ENCODE peak calls at places on chromosomes 3 and 15, in six cellular contexts. Z, Y, J, M, V and R are unnamed samples.

GRCh38 chr3:16308727-16309126 is 43.7 kb downstream of the OXNAD1 start:
- DNase-seq in Y (no peak), J (no peak), M (no peak), V (no peak), Z (no peak), R (no peak)

GRCh38 chr3:45604596-45604995 is 10.0 kb downstream of the LIMD1 start:
- DNase-seq in Y (no peak), Z (no peak), J (no peak), V (no peak), M (no peak), R (no peak)

GRCh38 chr3:169430687-169431404 is 232.7 kb downstream of the MECOM start:
- DNase-seq in M (no peak), Z (peak), Y (no peak), V (no peak), J (peak), R (no peak)

GRCh38 chr3:164004205-164004604 is 1074.1 kb downstream of the SI start:
- DNase-seq in Z (no peak), J (no peak), Y (no peak), M (no peak), V (no peak), R (no peak)

GRCh38 chr3:170739410-170739809 is 130.6 kb downstream of the RPL22L1 start:
- DNase-seq in M (no peak), Z (no peak), J (no peak), V (no peak), Y (no peak), R (no peak)

GRCh38 chr3:150868282-150868681 is 37.0 kb downstream of the MINDY4B start:
- DNase-seq in Z (no peak), J (peak), Y (no peak), V (no peak), M (no peak), R (no peak)

GRCh38 chr3:114293846-114294245 is at the start of gene TIGIT:
- DNase-seq in Z (no peak), J (no peak), V (no peak), Y (no peak), M (no peak), R (no peak)

GRCh38 chr3:54859204-54859603 is 68.7 kb downstream of the LRTM1 start:
- DNase-seq in Y (no peak), V (no peak), J (no peak), M (no peak), Z (no peak), R (no peak)

GRCh38 chr3:45997942-45998341 is 2.3 kb upstream of the FYCO1 start:
- DNase-seq in M (no peak), Y (no peak), Z (no peak), V (no peak), J (no peak), R (no peak)

GRCh38 chr3:78476076-78476475 is 1291.7 kb downstream of the ROBO1 start:
- DNase-seq in J (no peak), M (no peak), V (no peak), Z (no peak), Y (no peak), R (no peak)

GRCh38 chr3:4571690-4572334 is 78.7 kb downstream of the ITPR1 start:
- DNase-seq in Y (no peak), J (no peak), V (no peak), M (no peak), Z (peak), R (no peak)
- TF ChIP-seq CTCF in Y (no peak), J (no peak), V (peak), M (no peak), Z (peak), R (no peak)

DNA sequence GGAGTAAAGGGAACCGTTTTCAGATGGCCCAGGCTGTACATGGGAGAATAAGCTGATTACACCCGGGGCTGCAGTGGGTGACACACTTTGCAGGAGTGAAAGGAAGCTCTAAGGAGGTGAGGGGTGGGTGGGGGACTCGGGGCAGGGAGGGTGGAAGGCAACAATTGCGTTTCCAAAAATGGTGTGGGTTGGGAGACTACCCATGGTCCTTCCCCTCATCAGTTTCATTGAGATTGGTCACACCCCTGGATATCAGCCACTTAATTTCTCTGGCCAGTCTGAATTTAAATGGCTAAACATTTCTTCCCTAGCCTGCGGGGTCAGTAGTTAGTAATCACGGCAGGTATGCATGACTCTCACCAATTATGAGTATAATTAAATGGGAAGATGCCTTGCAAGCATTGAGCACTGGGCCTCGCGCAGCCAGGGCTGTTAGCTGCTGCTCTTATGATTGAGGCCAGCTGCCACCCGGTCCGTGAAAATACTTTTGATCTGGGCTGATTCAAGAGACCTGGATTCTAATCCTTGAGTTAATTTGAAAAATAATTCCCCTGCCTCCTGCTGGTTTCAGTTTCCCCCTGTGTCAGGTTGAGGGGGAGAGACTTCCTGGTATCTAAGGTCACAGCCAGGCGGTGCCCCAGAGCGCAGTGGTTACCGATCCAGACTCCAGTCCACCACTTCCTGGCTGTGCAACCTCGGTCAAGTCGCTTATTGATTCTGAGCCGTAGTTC is 23.3 kb downstream of the SLC6A6 start:
- DNase-seq in V (no peak), Z (peak), Y (peak), M (no peak), J (no peak), R (no peak)
- TF ChIP-seq CTCF in V (no peak), Z (peak), Y (no peak), M (no peak), J (no peak), R (no peak)

GRCh38 chr15:75309711-75310110 is 26.2 kb upstream of the COMMD4 start:
- DNase-seq in V (no peak), J (no peak), M (no peak), Z (no peak), Y (no peak), R (no peak)

GRCh38 chr15:75306188-75306587 is 23.6 kb downstream of the GOLGA6D start:
- DNase-seq in Z (no peak), J (no peak), Y (no peak), V (no peak), M (no peak), R (no peak)

GRCh38 chr15:75313116-75313845 is 22.6 kb upstream of the COMMD4 start:
- DNase-seq in Z (no peak), Y (no peak), V (no peak), M (no peak), J (no peak), R (no peak)

GRCh38 chr15:75302318-75302717 is 19.7 kb downstream of the GOLGA6D start:
- DNase-seq in M (no peak), Z (no peak), V (no peak), Y (no peak), J (no peak), R (no peak)

GRCh38 chr15:75307778-75308390 is 25.2 kb downstream of the GOLGA6D start:
- DNase-seq in J (no peak), Y (peak), Z (peak), M (no peak), V (no peak), R (no peak)
- TF ChIP-seq CTCF in J (no peak), Y (peak), Z (peak), M (no peak), V (no peak), R (peak)

DNA sequence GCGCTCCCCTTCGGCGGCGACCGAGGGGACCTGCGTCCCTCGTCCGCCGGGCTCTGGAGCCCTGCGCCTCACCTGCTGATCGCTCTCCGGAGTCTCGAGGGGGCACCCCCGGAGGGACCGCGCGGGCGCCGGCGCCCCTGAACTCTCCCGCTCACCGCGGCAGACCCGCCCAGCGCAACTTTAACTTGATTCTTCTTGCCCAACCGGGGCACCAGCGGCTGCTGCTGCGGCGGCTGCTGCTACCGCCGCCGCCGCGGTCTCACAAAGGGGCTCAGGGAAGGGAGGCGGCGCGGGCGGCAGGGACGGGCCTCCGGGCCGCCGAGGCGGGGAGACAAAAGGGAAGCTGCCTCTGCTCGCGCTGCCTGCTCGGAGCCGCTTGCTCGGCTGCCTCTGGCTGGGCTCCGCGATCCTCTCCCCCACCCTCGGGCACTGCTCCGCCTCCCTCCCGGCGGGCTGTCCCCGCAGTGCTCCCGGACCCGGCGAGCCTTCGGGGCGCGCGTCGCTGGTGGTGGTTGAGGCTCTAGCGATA is at the start of gene PPM1L:
- DNase-seq in Z (peak), V (no peak), J (peak), Y (peak), M (peak), R (peak)
- TF ChIP-seq CTCF in Z (no peak), V (no peak), J (no peak), Y (no peak), M (no peak), R (no peak)

GRCh38 chr15:43241100-43241499 is 20.3 kb upstream of the EPB42 start:
- DNase-seq in M (peak), V (no peak), Y (no peak), J (peak), Z (no peak), R (no peak)
- TF ChIP-seq CTCF in M (no peak), V (no peak), Y (no peak), J (no peak), Z (no peak), R (no peak)

DNA sequence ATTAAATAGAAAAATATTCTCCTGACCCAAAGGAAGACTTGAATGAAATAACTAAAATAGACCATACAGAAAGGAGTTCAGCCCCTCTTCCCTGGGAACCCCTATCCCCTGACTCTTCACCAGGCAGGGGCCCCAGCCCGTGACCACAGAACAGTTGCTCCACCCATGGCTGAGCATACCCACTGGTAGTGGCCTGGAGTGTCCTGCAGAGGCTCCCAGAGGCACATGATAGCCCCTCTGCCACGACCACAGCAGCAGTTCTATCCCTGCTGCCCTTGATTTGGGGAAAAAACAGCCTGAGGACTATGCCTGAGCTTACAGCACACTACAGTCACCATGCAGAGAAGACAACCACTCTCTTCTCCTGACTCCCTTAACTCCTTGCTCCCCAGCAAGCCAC is 31.8 kb downstream of the TTC14 start:
- DNase-seq in Z (no peak), J (no peak), M (no peak), Y (no peak), V (no peak), R (no peak)
- TF ChIP-seq CTCF in Z (no peak), J (no peak), M (no peak), Y (no peak), V (no peak), R (no peak)

DNA sequence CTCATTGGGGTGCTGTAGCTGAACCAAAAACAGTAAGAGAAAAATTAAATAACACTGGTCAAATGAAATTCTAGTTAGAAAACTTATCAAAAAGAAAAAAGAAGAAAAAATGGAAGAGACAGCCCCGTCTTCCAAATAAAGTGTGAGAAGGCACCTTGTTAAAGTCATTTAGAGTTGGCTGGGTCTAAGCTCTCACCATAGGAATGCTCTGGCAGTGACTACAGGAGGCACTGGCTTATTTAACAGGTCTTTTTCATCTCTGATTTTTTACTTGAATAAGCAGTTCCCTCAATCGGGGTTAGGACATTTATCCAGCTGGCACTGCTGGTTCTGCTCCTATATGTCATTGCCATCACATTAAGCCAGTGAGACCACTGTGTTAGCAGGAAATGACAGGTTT is 1.6 kb upstream of the ABI3BP start:
- DNase-seq in V (no peak), Z (no peak), M (no peak), J (no peak), Y (no peak), R (no peak)
- TF ChIP-seq CTCF in V (no peak), Z (no peak), M (no peak), J (no peak), Y (no peak), R (no peak)

DNA sequence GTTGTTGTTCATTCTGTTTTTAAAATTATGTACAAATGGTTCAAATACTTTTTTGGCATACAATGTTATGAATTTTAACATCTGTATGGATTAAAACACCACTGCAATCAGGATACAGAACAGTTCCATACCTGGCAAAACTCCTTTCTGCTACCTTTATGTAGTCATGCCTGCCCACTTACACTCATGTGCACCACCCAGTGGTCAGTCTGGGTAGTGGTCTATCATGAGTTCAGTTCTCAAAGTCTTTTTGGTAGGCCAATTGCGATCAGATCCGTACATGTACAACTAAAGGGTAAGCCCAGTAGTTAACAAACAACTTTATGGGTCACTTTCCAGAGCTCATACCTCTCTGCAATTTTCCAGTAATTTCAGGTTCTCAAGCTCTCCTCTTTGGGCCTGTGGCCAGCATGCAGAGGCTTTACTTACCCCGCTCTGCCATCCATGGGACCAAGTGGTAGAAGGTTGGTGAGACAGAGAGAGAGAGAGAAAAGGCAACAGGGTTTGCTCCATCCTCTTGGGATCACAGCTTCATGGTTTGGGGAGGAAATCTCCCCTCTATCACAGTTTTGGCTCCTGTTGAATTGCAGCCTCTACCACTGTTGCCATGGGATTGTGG is 63.9 kb upstream of the FAM98B start:
- DNase-seq in M (peak), Y (no peak), Z (peak), V (peak), J (peak), R (peak)
- TF ChIP-seq CTCF in M (peak), Y (peak), Z (peak), V (peak), J (peak), R (peak)

GRCh38 chr3:143383433-143383832 is 263.9 kb downstream of the CHST2 start:
- DNase-seq in V (no peak), Z (no peak), M (no peak), Y (no peak), J (no peak), R (no peak)
- TF ChIP-seq CTCF in V (no peak), Z (no peak), M (no peak), Y (no peak), J (no peak), R (no peak)

GRCh38 chr15:79896131-79896633 is 632 bp downstream of the MTHFS start:
- DNase-seq in Z (no peak), J (no peak), M (no peak), V (no peak), Y (no peak), R (peak)

GRCh38 chr15:79897701-79898113 is 893 bp upstream of the MTHFS start:
- DNase-seq in M (no peak), Z (peak), J (no peak), Y (no peak), V (no peak), R (no peak)

GRCh38 chr15:79898369-79898768 is 1.6 kb upstream of the MTHFS start:
- DNase-seq in Z (no peak), Y (no peak), M (no peak), V (no peak), J (no peak), R (no peak)

GRCh38 chr15:79897380-79897678 is 515 bp upstream of the MTHFS start:
- DNase-seq in V (no peak), J (no peak), M (no peak), Z (no peak), Y (no peak), R (no peak)

DNA sequence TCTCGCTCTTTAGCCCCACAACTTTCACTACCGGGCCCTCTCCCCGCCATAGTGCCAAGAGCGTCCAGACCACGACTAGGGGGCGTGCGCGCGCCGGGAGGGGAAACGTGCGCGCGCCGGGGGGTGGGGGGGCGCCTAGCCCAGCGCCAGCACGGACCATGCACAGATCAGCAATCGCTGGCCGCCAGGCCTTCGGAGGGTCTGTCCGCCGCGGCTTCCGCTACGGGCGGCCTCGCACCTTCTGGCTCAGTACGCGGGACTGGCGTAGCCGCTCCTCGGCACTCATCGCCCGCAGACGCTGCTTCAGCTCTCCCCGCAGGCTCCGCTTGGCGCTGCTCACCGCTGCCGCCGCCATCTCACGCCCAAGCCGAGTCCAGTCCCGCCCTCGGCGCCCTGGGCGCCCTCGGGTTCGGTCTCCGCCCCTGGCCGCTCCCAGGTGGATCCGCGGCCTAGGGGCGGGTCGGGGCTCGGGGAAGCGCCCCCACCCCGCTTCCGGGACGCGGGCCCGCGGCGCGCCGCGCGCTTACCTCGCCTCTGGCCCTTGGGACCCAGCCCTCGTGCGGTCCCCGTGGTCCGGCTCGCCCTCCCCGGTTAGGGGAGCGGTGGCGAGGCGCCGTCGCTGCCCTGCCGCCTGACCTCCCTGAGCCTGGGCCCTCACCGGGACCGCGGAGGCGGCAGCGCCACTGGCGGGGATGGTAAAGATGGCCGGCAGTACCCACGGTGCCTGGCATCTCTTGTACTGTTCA is at the start of gene MTHFS:
- DNase-seq in M (peak), J (peak), Z (peak), Y (peak), V (peak), R (peak)
- TF ChIP-seq CTCF in M (peak), J (peak), Z (peak), Y (no peak), V (peak), R (peak)